ENCODE peak calls at places on chromosome 14, in nine cellular contexts. One of them, this sample, is unnamed.

GRCh38 chr14:104878582-104878981 is 13.5 kb downstream of the CEP170B start:
- DNase-seq in H9: no peak
- DNase-seq in lower lobe of right lung: peak
- DNase-seq in GM20000: no peak
- DNase-seq in A549: no peak
- DNase-seq in endothelial cell: no peak
- DNase-seq in nephron progenitor cell: peak
- DNase-seq in BJ: no peak
- DNase-seq in neural crest cell: no peak
- DNase-seq in this sample: no peak

GRCh38 chr14:84340938-84341337 is 1189.0 kb upstream of the FLRT2 start:
- DNase-seq in H9: no peak
- DNase-seq in lower lobe of right lung: no peak
- DNase-seq in GM20000: no peak
- DNase-seq in A549: no peak
- DNase-seq in endothelial cell: no peak
- DNase-seq in nephron progenitor cell: no peak
- DNase-seq in BJ: no peak
- DNase-seq in neural crest cell: no peak
- DNase-seq in this sample: no peak

GRCh38 chr14:37819155-37820015 is 224.0 kb downstream of the TTC6 start:
- DNase-seq in H9: no peak
- DNase-seq in lower lobe of right lung: no peak
- DNase-seq in GM20000: no peak
- DNase-seq in A549: peak
- DNase-seq in endothelial cell: no peak
- DNase-seq in nephron progenitor cell: no peak
- DNase-seq in BJ: peak
- DNase-seq in neural crest cell: no peak
- DNase-seq in this sample: no peak

GRCh38 chr14:105203057-105203494 is 22.0 kb upstream of the NUDT14 start:
- DNase-seq in H9: peak
- DNase-seq in lower lobe of right lung: peak
- DNase-seq in GM20000: peak
- DNase-seq in A549: peak
- DNase-seq in endothelial cell: peak
- DNase-seq in nephron progenitor cell: peak
- DNase-seq in BJ: no peak
- DNase-seq in neural crest cell: peak
- DNase-seq in this sample: peak

GRCh38 chr14:74475678-74476077 is 17.4 kb downstream of the NPC2 start:
- DNase-seq in H9: no peak
- DNase-seq in lower lobe of right lung: no peak
- DNase-seq in GM20000: no peak
- DNase-seq in A549: no peak
- DNase-seq in endothelial cell: no peak
- DNase-seq in nephron progenitor cell: no peak
- DNase-seq in BJ: no peak
- DNase-seq in neural crest cell: no peak
- DNase-seq in this sample: no peak

GRCh38 chr14:30180219-30180618 is 252.6 kb upstream of the PRKD1 start:
- DNase-seq in H9: no peak
- DNase-seq in lower lobe of right lung: no peak
- DNase-seq in GM20000: no peak
- DNase-seq in A549: no peak
- DNase-seq in endothelial cell: no peak
- DNase-seq in nephron progenitor cell: no peak
- DNase-seq in BJ: no peak
- DNase-seq in neural crest cell: no peak
- DNase-seq in this sample: no peak

GRCh38 chr14:61051046-61051445 is 70.0 kb downstream of the SLC38A6 start:
- DNase-seq in H9: no peak
- DNase-seq in lower lobe of right lung: peak
- DNase-seq in GM20000: no peak
- DNase-seq in A549: no peak
- DNase-seq in endothelial cell: no peak
- DNase-seq in nephron progenitor cell: no peak
- DNase-seq in BJ: no peak
- DNase-seq in neural crest cell: no peak
- DNase-seq in this sample: no peak

GRCh38 chr14:23159516-23159915 is 23.9 kb downstream of the SLC7A8 start:
- DNase-seq in H9: no peak
- DNase-seq in lower lobe of right lung: no peak
- DNase-seq in GM20000: no peak
- DNase-seq in A549: no peak
- DNase-seq in endothelial cell: no peak
- DNase-seq in nephron progenitor cell: no peak
- DNase-seq in BJ: no peak
- DNase-seq in neural crest cell: no peak
- DNase-seq in this sample: no peak

GRCh38 chr14:33941727-33942126 is 9.1 kb downstream of the EGLN3 start:
- DNase-seq in H9: no peak
- DNase-seq in lower lobe of right lung: no peak
- DNase-seq in GM20000: no peak
- DNase-seq in A549: no peak
- DNase-seq in endothelial cell: no peak
- DNase-seq in nephron progenitor cell: no peak
- DNase-seq in BJ: no peak
- DNase-seq in neural crest cell: no peak
- DNase-seq in this sample: no peak

GRCh38 chr14:92425101-92425500 is 88.5 kb upstream of the RIN3 start:
- DNase-seq in H9: no peak
- DNase-seq in lower lobe of right lung: no peak
- DNase-seq in GM20000: no peak
- DNase-seq in A549: peak
- DNase-seq in endothelial cell: no peak
- DNase-seq in nephron progenitor cell: no peak
- DNase-seq in BJ: no peak
- DNase-seq in neural crest cell: no peak
- DNase-seq in this sample: no peak

GRCh38 chr14:89237923-89238529 is 179.0 kb downstream of the FOXN3 start:
- DNase-seq in H9: peak
- DNase-seq in lower lobe of right lung: no peak
- DNase-seq in GM20000: no peak
- DNase-seq in A549: peak
- DNase-seq in endothelial cell: no peak
- DNase-seq in nephron progenitor cell: no peak
- DNase-seq in BJ: no peak
- DNase-seq in neural crest cell: no peak
- DNase-seq in this sample: no peak

GRCh38 chr14:29668201-29668600 is 259.4 kb downstream of the PRKD1 start:
- DNase-seq in H9: no peak
- DNase-seq in lower lobe of right lung: no peak
- DNase-seq in GM20000: no peak
- DNase-seq in A549: no peak
- DNase-seq in endothelial cell: no peak
- DNase-seq in nephron progenitor cell: no peak
- DNase-seq in BJ: no peak
- DNase-seq in neural crest cell: no peak
- DNase-seq in this sample: no peak

GRCh38 chr14:25237845-25238244 is 187.9 kb upstream of the STXBP6 start:
- DNase-seq in H9: peak
- DNase-seq in lower lobe of right lung: no peak
- DNase-seq in GM20000: no peak
- DNase-seq in A549: peak
- DNase-seq in endothelial cell: peak
- DNase-seq in nephron progenitor cell: peak
- DNase-seq in BJ: no peak
- DNase-seq in neural crest cell: no peak
- DNase-seq in this sample: no peak
- TF ChIP-seq CTCF in H9: peak
- TF ChIP-seq CTCF in lower lobe of right lung: no peak
- TF ChIP-seq CTCF in GM20000: no peak
- TF ChIP-seq CTCF in A549: no peak
- TF ChIP-seq CTCF in endothelial cell: no peak
- TF ChIP-seq CTCF in nephron progenitor cell: peak
- TF ChIP-seq CTCF in BJ: peak
- TF ChIP-seq CTCF in neural crest cell: peak
- TF ChIP-seq CTCF in this sample: no peak

DNA sequence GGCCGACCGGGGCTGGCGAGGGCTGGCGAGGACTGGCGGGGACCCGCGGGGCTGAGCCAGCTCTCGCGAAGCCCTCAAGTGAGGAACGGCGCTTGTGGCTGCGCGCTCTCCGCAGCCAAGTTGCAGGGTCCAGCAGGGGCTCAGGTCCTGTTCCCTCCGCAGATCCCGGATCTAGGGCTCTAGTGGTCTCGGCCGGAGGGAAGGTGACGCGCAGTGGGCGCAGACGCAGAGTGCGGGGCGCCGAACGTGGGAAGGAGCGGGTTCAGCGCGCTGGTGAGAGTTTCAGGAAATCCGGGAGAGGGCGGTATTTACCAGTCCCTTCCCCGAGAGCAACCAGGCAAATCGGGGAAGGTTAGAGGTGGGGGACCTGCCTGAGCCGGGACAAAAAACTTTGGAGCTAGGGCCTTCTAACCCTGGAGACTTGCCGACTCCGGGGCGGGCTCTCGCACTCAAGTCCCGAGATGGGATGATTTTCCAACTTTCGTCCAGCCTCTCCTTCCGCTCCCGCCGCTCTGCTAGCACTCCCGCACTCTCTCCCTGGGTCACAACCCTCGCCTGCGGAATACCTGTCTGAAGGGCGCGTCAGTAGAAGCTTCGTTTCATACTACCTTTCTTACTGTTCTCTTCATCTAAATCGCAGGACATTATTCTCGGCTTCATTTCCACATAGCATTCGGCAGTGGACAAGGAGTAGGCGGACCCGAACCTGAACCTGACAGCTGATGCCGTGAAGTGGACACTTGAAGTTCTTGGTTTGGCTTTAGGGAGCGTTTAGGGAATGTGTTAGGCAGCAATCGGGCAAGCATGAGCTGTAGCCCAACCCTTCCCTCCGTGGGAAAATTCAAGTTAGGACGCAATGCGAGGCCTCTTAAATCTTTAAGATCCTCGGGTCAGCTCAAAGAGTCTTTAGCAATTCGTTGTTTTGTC is 13.6 kb upstream of the PAX9 start:
- DNase-seq in H9: peak
- DNase-seq in lower lobe of right lung: no peak
- DNase-seq in GM20000: no peak
- DNase-seq in A549: peak
- DNase-seq in endothelial cell: peak
- DNase-seq in nephron progenitor cell: peak
- DNase-seq in BJ: no peak
- DNase-seq in neural crest cell: peak
- DNase-seq in this sample: peak
- TF ChIP-seq CTCF in H9: peak
- TF ChIP-seq CTCF in lower lobe of right lung: peak
- TF ChIP-seq CTCF in GM20000: no peak
- TF ChIP-seq CTCF in A549: peak
- TF ChIP-seq CTCF in endothelial cell: no peak
- TF ChIP-seq CTCF in nephron progenitor cell: peak
- TF ChIP-seq CTCF in BJ: peak
- TF ChIP-seq CTCF in neural crest cell: peak
- TF ChIP-seq CTCF in this sample: no peak

GRCh38 chr14:103031566-103031911 is 25.8 kb downstream of the CDC42BPB start:
- DNase-seq in H9: no peak
- DNase-seq in lower lobe of right lung: no peak
- DNase-seq in GM20000: no peak
- DNase-seq in A549: no peak
- DNase-seq in endothelial cell: no peak
- DNase-seq in nephron progenitor cell: no peak
- DNase-seq in BJ: no peak
- DNase-seq in neural crest cell: no peak
- DNase-seq in this sample: no peak

GRCh38 chr14:103029936-103030335 is 27.4 kb downstream of the CDC42BPB start:
- DNase-seq in H9: no peak
- DNase-seq in lower lobe of right lung: no peak
- DNase-seq in GM20000: no peak
- DNase-seq in A549: no peak
- DNase-seq in endothelial cell: no peak
- DNase-seq in nephron progenitor cell: no peak
- DNase-seq in BJ: no peak
- DNase-seq in neural crest cell: no peak
- DNase-seq in this sample: no peak

GRCh38 chr14:103033744-103034143 is 23.6 kb downstream of the CDC42BPB start:
- DNase-seq in H9: no peak
- DNase-seq in lower lobe of right lung: no peak
- DNase-seq in GM20000: no peak
- DNase-seq in A549: peak
- DNase-seq in endothelial cell: no peak
- DNase-seq in nephron progenitor cell: no peak
- DNase-seq in BJ: peak
- DNase-seq in neural crest cell: no peak
- DNase-seq in this sample: no peak

GRCh38 chr14:103030741-103031565 is 26.4 kb downstream of the CDC42BPB start:
- DNase-seq in H9: no peak
- DNase-seq in lower lobe of right lung: no peak
- DNase-seq in GM20000: no peak
- DNase-seq in A549: no peak
- DNase-seq in endothelial cell: no peak
- DNase-seq in nephron progenitor cell: no peak
- DNase-seq in BJ: no peak
- DNase-seq in neural crest cell: no peak
- DNase-seq in this sample: no peak

DNA sequence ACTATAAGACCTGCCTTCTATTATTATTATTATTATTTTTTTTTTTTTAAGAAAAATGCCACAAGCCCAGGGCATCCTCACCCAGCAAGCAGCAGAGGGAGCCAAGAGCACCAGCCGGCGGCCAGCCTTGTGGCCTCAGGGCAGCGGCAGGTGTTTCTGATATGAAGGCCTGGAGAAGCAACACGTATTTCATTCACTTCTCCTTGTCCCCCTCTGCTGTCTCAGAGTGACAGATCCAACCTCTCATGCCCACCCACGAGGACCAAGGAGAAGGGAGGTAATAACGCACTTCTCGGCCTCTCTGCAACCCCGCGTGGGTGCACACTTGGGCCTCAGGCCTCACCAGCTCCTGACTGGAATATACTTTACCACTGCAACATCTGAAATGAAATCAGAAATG is 25.4 kb downstream of the CDC42BPB start:
- DNase-seq in H9: no peak
- DNase-seq in lower lobe of right lung: no peak
- DNase-seq in GM20000: no peak
- DNase-seq in A549: peak
- DNase-seq in endothelial cell: peak
- DNase-seq in nephron progenitor cell: no peak
- DNase-seq in BJ: no peak
- DNase-seq in neural crest cell: no peak
- DNase-seq in this sample: no peak
- TF ChIP-seq CTCF in H9: peak
- TF ChIP-seq CTCF in lower lobe of right lung: no peak
- TF ChIP-seq CTCF in GM20000: no peak
- TF ChIP-seq CTCF in A549: peak
- TF ChIP-seq CTCF in endothelial cell: no peak
- TF ChIP-seq CTCF in nephron progenitor cell: no peak
- TF ChIP-seq CTCF in BJ: no peak
- TF ChIP-seq CTCF in neural crest cell: no peak
- TF ChIP-seq CTCF in this sample: no peak

DNA sequence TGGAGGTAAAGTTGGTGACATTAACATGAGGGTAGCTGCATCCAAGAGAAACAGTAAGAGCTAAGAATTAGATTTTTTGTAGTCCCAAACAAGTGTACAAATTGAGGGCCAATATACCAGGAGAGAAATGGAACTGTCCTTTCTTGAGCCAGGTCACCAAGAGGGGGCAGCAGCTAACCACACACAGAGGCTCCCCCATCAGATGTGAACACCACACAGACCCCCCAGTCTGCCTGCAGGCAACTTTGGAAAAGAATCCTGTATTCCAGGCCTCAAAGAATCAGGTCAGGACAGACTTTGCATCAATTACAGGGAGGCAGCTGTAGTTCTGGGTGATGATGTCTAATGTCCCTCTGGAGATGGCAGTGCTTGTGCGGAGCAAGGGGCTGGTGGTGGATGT is 77.9 kb downstream of the SPTB start:
- DNase-seq in H9: peak
- DNase-seq in lower lobe of right lung: no peak
- DNase-seq in GM20000: peak
- DNase-seq in A549: peak
- DNase-seq in endothelial cell: peak
- DNase-seq in nephron progenitor cell: peak
- DNase-seq in BJ: no peak
- DNase-seq in neural crest cell: peak
- DNase-seq in this sample: peak
- TF ChIP-seq CTCF in H9: peak
- TF ChIP-seq CTCF in lower lobe of right lung: peak
- TF ChIP-seq CTCF in GM20000: no peak
- TF ChIP-seq CTCF in A549: peak
- TF ChIP-seq CTCF in endothelial cell: peak
- TF ChIP-seq CTCF in nephron progenitor cell: peak
- TF ChIP-seq CTCF in BJ: peak
- TF ChIP-seq CTCF in neural crest cell: peak
- TF ChIP-seq CTCF in this sample: peak

This sample was measured in GM13976.